ENCODE peak calls at places on chromosomes 6 and 20, in nine cellular contexts. One of them, this sample, is unnamed. For H3K27me3, the result is how much of the 10 kb centered on the place peaks cover.

GRCh38 chr6:13287104-13287503 is 41.2 kb downstream of the TBC1D7 start:
- DNase-seq in breast epithelium: no peak
- DNase-seq in sigmoid colon: no peak
- DNase-seq in K562: peak
- DNase-seq in ovary: no peak
- DNase-seq in body of pancreas: no peak
- DNase-seq in prostate gland: no peak
- DNase-seq in HepG2: no peak
- DNase-seq in suprapubic skin: peak
- DNase-seq in this sample: no peak

GRCh38 chr20:57267158-57267821 is 849 bp upstream of the BMP7 start:
- DNase-seq in breast epithelium: no peak
- DNase-seq in sigmoid colon: no peak
- DNase-seq in K562: no peak
- DNase-seq in ovary: no peak
- DNase-seq in body of pancreas: no peak
- DNase-seq in prostate gland: no peak
- DNase-seq in HepG2: no peak
- DNase-seq in suprapubic skin: no peak
- DNase-seq in this sample: no peak

GRCh38 chr20:2398453-2398852 is 17.8 kb downstream of the TGM6 start:
- DNase-seq in breast epithelium: no peak
- DNase-seq in sigmoid colon: no peak
- DNase-seq in K562: no peak
- DNase-seq in ovary: no peak
- DNase-seq in body of pancreas: no peak
- DNase-seq in prostate gland: no peak
- DNase-seq in HepG2: no peak
- DNase-seq in suprapubic skin: no peak
- DNase-seq in this sample: no peak

GRCh38 chr6:57317060-57317943 is at the start of gene PRIM2:
- DNase-seq in breast epithelium: peak
- DNase-seq in sigmoid colon: peak
- DNase-seq in K562: peak
- DNase-seq in ovary: peak
- DNase-seq in body of pancreas: peak
- DNase-seq in prostate gland: peak
- DNase-seq in HepG2: peak
- DNase-seq in suprapubic skin: peak
- DNase-seq in this sample: peak

GRCh38 chr6:100100776-100101175 is 106.8 kb upstream of the MCHR2 start:
- DNase-seq in breast epithelium: no peak
- DNase-seq in sigmoid colon: no peak
- DNase-seq in K562: no peak
- DNase-seq in ovary: no peak
- DNase-seq in body of pancreas: no peak
- DNase-seq in prostate gland: no peak
- DNase-seq in HepG2: no peak
- DNase-seq in suprapubic skin: no peak
- DNase-seq in this sample: no peak

GRCh38 chr6:4678506-4679300 is 97.5 kb upstream of the CDYL start:
- DNase-seq in breast epithelium: no peak
- DNase-seq in sigmoid colon: no peak
- DNase-seq in K562: no peak
- DNase-seq in ovary: no peak
- DNase-seq in body of pancreas: no peak
- DNase-seq in prostate gland: no peak
- DNase-seq in HepG2: no peak
- DNase-seq in suprapubic skin: no peak
- DNase-seq in this sample: no peak

GRCh38 chr6:126804255-126805064 is 314.0 kb upstream of the RSPO3 start:
- DNase-seq in breast epithelium: no peak
- DNase-seq in sigmoid colon: no peak
- DNase-seq in K562: peak
- DNase-seq in ovary: no peak
- DNase-seq in body of pancreas: peak
- DNase-seq in prostate gland: peak
- DNase-seq in HepG2: peak
- DNase-seq in suprapubic skin: no peak
- DNase-seq in this sample: peak

GRCh38 chr20:47453167-47453782 is 48.4 kb upstream of the NCOA3 start:
- DNase-seq in breast epithelium: no peak
- DNase-seq in sigmoid colon: no peak
- DNase-seq in K562: no peak
- DNase-seq in ovary: no peak
- DNase-seq in body of pancreas: no peak
- DNase-seq in prostate gland: no peak
- DNase-seq in HepG2: peak
- DNase-seq in suprapubic skin: no peak
- DNase-seq in this sample: no peak

GRCh38 chr6:89022747-89023289 is 57.7 kb upstream of the PNRC1 start:
- DNase-seq in breast epithelium: no peak
- DNase-seq in sigmoid colon: no peak
- DNase-seq in K562: no peak
- DNase-seq in ovary: no peak
- DNase-seq in body of pancreas: peak
- DNase-seq in prostate gland: peak
- DNase-seq in HepG2: no peak
- DNase-seq in suprapubic skin: no peak
- DNase-seq in this sample: no peak

DNA sequence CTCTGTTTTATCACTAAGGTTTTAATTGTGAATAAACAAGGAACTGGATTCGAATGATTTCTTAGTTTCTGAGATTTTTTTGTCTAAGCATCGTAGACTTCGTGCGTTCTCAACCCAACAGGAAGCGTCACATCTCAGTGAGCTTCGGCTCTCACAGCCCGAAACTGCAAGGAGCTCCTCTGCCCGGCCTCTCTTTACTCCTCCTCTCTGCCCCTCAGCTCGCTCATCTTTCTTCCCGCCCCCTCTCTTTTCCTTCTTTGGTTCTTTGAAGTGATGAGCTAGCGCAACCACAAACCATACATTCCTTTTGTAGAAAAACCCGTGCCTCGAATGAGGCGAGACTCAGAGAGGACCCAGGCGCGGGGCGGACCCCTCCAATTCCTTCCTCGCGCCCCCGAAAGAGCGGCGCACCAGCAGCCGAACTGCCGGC is 480 bp upstream of the NT5E start:
- DNase-seq in breast epithelium: no peak
- DNase-seq in sigmoid colon: peak
- DNase-seq in K562: no peak
- DNase-seq in ovary: no peak
- DNase-seq in body of pancreas: no peak
- DNase-seq in prostate gland: no peak
- DNase-seq in HepG2: no peak
- DNase-seq in suprapubic skin: no peak
- DNase-seq in this sample: peak
- TF ChIP-seq POLR2A in breast epithelium: no peak
- TF ChIP-seq POLR2A in sigmoid colon: no peak
- TF ChIP-seq POLR2A in K562: no peak
- TF ChIP-seq POLR2A in ovary: no peak
- TF ChIP-seq POLR2A in body of pancreas: no peak
- TF ChIP-seq POLR2A in prostate gland: no peak
- TF ChIP-seq POLR2A in HepG2: no peak
- TF ChIP-seq POLR2A in suprapubic skin: no peak
- TF ChIP-seq POLR2A in this sample: no peak

DNA sequence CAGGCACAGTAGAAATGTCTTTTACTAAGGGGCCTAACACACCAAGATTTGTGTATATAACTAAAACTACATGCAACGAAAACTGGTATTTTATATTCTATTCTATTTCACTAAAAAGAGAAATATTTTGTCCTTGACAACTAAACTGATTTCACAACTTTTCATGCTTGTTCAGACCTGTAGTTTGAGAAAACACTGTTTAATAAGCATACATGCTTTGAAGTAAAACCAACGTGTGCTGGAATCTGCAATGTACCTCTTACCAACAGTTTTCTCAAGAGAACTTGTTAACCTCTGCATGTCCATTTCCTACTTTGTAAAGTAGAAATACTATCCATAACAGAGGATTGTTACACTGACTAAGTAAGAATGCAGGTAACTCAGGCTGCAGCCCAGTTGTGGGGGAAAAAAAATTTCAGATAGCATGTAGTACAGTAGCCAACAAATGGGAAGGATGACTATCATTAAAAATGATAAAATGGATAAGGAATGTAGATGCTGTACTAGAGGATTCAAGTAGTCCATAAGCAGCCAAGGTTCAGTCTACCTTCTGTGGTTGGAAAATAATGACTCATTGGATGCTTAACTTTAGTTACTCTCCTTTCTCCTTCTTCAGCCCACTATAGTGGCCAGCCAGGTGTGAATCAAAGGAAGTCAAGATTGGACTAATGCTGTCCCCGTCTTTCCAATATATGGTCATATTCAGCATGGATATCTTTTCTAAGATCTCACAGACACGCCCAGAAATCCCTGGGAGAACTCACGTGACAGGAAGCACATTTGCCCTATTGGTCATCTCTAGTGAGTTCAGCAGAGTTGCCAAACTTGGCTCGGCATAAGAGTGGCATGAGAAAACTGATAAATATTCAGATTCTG is 65.2 kb downstream of the HFE start:
- DNase-seq in breast epithelium: no peak
- DNase-seq in sigmoid colon: no peak
- DNase-seq in K562: no peak
- DNase-seq in ovary: no peak
- DNase-seq in body of pancreas: no peak
- DNase-seq in prostate gland: no peak
- DNase-seq in HepG2: peak
- DNase-seq in suprapubic skin: no peak
- DNase-seq in this sample: no peak
- H3K27ac ChIP-seq in breast epithelium: no peak
- H3K27ac ChIP-seq in sigmoid colon: no peak
- H3K27ac ChIP-seq in K562: no peak
- H3K27ac ChIP-seq in ovary: no peak
- H3K27ac ChIP-seq in body of pancreas: no peak
- H3K27ac ChIP-seq in prostate gland: no peak
- H3K27ac ChIP-seq in HepG2: no peak
- H3K27ac ChIP-seq in suprapubic skin: no peak
- H3K27ac ChIP-seq in this sample: no peak

GRCh38 chr20:45452238-45452637 is 17.3 kb upstream of the WFDC2 start:
- DNase-seq in breast epithelium: no peak
- DNase-seq in sigmoid colon: no peak
- DNase-seq in K562: no peak
- DNase-seq in ovary: no peak
- DNase-seq in body of pancreas: no peak
- DNase-seq in prostate gland: no peak
- DNase-seq in HepG2: no peak
- DNase-seq in suprapubic skin: no peak
- DNase-seq in this sample: no peak
- H3K27me3 ChIP-seq in breast epithelium: under half
- H3K27me3 ChIP-seq in sigmoid colon: under half
- H3K27me3 ChIP-seq in K562: under half
- H3K27me3 ChIP-seq in ovary: under half
- H3K27me3 ChIP-seq in body of pancreas: under half
- H3K27me3 ChIP-seq in prostate gland: under half
- H3K27me3 ChIP-seq in HepG2: under half
- H3K27me3 ChIP-seq in suprapubic skin: under half
- H3K27me3 ChIP-seq in this sample: under half

GRCh38 chr6:118551063-118551672 is 3.1 kb downstream of the PLN start:
- DNase-seq in breast epithelium: no peak
- DNase-seq in sigmoid colon: no peak
- DNase-seq in K562: peak
- DNase-seq in ovary: no peak
- DNase-seq in body of pancreas: no peak
- DNase-seq in prostate gland: no peak
- DNase-seq in HepG2: peak
- DNase-seq in suprapubic skin: no peak
- DNase-seq in this sample: no peak

GRCh38 chr6:118553132-118553531 is 5.0 kb downstream of the PLN start:
- DNase-seq in breast epithelium: no peak
- DNase-seq in sigmoid colon: no peak
- DNase-seq in K562: no peak
- DNase-seq in ovary: no peak
- DNase-seq in body of pancreas: no peak
- DNase-seq in prostate gland: no peak
- DNase-seq in HepG2: no peak
- DNase-seq in suprapubic skin: no peak
- DNase-seq in this sample: no peak

GRCh38 chr6:118558811-118559217 is 10.7 kb downstream of the PLN start:
- DNase-seq in breast epithelium: no peak
- DNase-seq in sigmoid colon: no peak
- DNase-seq in K562: no peak
- DNase-seq in ovary: no peak
- DNase-seq in body of pancreas: no peak
- DNase-seq in prostate gland: no peak
- DNase-seq in HepG2: no peak
- DNase-seq in suprapubic skin: no peak
- DNase-seq in this sample: no peak

GRCh38 chr6:118551673-118552063 is 3.6 kb downstream of the PLN start:
- DNase-seq in breast epithelium: no peak
- DNase-seq in sigmoid colon: no peak
- DNase-seq in K562: no peak
- DNase-seq in ovary: no peak
- DNase-seq in body of pancreas: no peak
- DNase-seq in prostate gland: no peak
- DNase-seq in HepG2: no peak
- DNase-seq in suprapubic skin: no peak
- DNase-seq in this sample: no peak

GRCh38 chr6:118554698-118555097 is 6.6 kb downstream of the PLN start:
- DNase-seq in breast epithelium: no peak
- DNase-seq in sigmoid colon: no peak
- DNase-seq in K562: no peak
- DNase-seq in ovary: no peak
- DNase-seq in body of pancreas: no peak
- DNase-seq in prostate gland: no peak
- DNase-seq in HepG2: no peak
- DNase-seq in suprapubic skin: no peak
- DNase-seq in this sample: no peak
- TF ChIP-seq POLR2A in breast epithelium: no peak
- TF ChIP-seq POLR2A in sigmoid colon: no peak
- TF ChIP-seq POLR2A in K562: no peak
- TF ChIP-seq POLR2A in ovary: no peak
- TF ChIP-seq POLR2A in body of pancreas: no peak
- TF ChIP-seq POLR2A in prostate gland: no peak
- TF ChIP-seq POLR2A in HepG2: no peak
- TF ChIP-seq POLR2A in suprapubic skin: no peak
- TF ChIP-seq POLR2A in this sample: no peak

GRCh38 chr6:40551966-40552365 is 35.2 kb downstream of the LRFN2 start:
- DNase-seq in breast epithelium: no peak
- DNase-seq in sigmoid colon: no peak
- DNase-seq in K562: no peak
- DNase-seq in ovary: no peak
- DNase-seq in body of pancreas: no peak
- DNase-seq in prostate gland: no peak
- DNase-seq in HepG2: no peak
- DNase-seq in suprapubic skin: no peak
- DNase-seq in this sample: no peak
- H3K27ac ChIP-seq in breast epithelium: no peak
- H3K27ac ChIP-seq in sigmoid colon: no peak
- H3K27ac ChIP-seq in K562: no peak
- H3K27ac ChIP-seq in ovary: no peak
- H3K27ac ChIP-seq in body of pancreas: no peak
- H3K27ac ChIP-seq in prostate gland: no peak
- H3K27ac ChIP-seq in HepG2: no peak
- H3K27ac ChIP-seq in suprapubic skin: no peak
- H3K27ac ChIP-seq in this sample: no peak

DNA sequence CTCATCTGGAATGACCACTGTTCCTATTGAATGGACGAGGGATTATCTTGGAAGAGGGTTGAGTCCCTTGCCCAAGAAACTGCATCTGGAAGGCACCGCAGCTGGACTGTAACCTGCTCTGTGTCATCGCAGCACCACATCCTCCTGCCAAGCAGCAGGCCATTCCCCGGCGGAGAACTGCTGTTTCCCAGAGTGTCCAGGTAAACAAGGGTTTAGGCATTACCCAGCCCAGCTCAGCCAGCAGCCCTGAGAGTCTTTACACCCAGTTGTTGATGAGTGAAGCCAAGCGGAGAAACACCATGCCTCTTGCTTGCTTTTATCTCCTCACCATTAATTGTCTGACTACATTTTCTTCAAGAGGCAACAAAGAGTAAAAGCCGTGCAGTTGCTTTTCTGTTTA is 104.1 kb downstream of the CDH4 start:
- DNase-seq in breast epithelium: no peak
- DNase-seq in sigmoid colon: peak
- DNase-seq in K562: no peak
- DNase-seq in ovary: no peak
- DNase-seq in body of pancreas: no peak
- DNase-seq in prostate gland: no peak
- DNase-seq in HepG2: no peak
- DNase-seq in suprapubic skin: no peak
- DNase-seq in this sample: no peak
- H3K27me3 ChIP-seq in breast epithelium: under half
- H3K27me3 ChIP-seq in sigmoid colon: under half
- H3K27me3 ChIP-seq in K562: half or more
- H3K27me3 ChIP-seq in ovary: under half
- H3K27me3 ChIP-seq in body of pancreas: under half
- H3K27me3 ChIP-seq in prostate gland: under half
- H3K27me3 ChIP-seq in HepG2: under half
- H3K27me3 ChIP-seq in suprapubic skin: half or more
- H3K27me3 ChIP-seq in this sample: under half